ENCODE peak calls at places on chromosomes 5 and 9, in ten cellular contexts. One of them, this sample, is unnamed.

GRCh38 chr5:161391724-161392123 is 154.8 kb downstream of the GABRB2 start:
- DNase-seq in aorta: no peak
- DNase-seq in skeletal muscle cell: no peak
- DNase-seq in kidney: no peak
- DNase-seq in ovary: no peak
- DNase-seq in PC-9: no peak
- DNase-seq in SJSA1: no peak
- DNase-seq in lung: no peak
- DNase-seq in brain microvascular endothelial cell: no peak
- DNase-seq in CD8-positive, alpha-beta memory T cell: no peak
- DNase-seq in this sample: no peak

GRCh38 chr5:145750194-145750593 is 84.9 kb downstream of the PRELID2 start:
- DNase-seq in aorta: no peak
- DNase-seq in skeletal muscle cell: peak
- DNase-seq in kidney: no peak
- DNase-seq in ovary: no peak
- DNase-seq in PC-9: no peak
- DNase-seq in SJSA1: no peak
- DNase-seq in lung: no peak
- DNase-seq in brain microvascular endothelial cell: no peak
- DNase-seq in CD8-positive, alpha-beta memory T cell: no peak
- DNase-seq in this sample: no peak

GRCh38 chr5:72720205-72720604 is 96.3 kb upstream of the TNPO1 start:
- DNase-seq in aorta: no peak
- DNase-seq in skeletal muscle cell: no peak
- DNase-seq in kidney: no peak
- DNase-seq in ovary: no peak
- DNase-seq in PC-9: no peak
- DNase-seq in SJSA1: no peak
- DNase-seq in lung: no peak
- DNase-seq in brain microvascular endothelial cell: no peak
- DNase-seq in CD8-positive, alpha-beta memory T cell: no peak
- DNase-seq in this sample: no peak

GRCh38 chr9:136726631-136727191 is 14.3 kb downstream of the DIPK1B start:
- DNase-seq in aorta: no peak
- DNase-seq in skeletal muscle cell: no peak
- DNase-seq in kidney: no peak
- DNase-seq in ovary: no peak
- DNase-seq in PC-9: peak
- DNase-seq in SJSA1: no peak
- DNase-seq in lung: no peak
- DNase-seq in brain microvascular endothelial cell: peak
- DNase-seq in CD8-positive, alpha-beta memory T cell: peak
- DNase-seq in this sample: peak

GRCh38 chr9:79955300-79955699 is 383.5 kb downstream of the TLE4 start:
- DNase-seq in aorta: no peak
- DNase-seq in skeletal muscle cell: no peak
- DNase-seq in kidney: no peak
- DNase-seq in ovary: no peak
- DNase-seq in PC-9: no peak
- DNase-seq in SJSA1: no peak
- DNase-seq in lung: no peak
- DNase-seq in brain microvascular endothelial cell: no peak
- DNase-seq in CD8-positive, alpha-beta memory T cell: no peak
- DNase-seq in this sample: peak

GRCh38 chr5:14258840-14259239 is 115.7 kb downstream of the TRIO start:
- DNase-seq in aorta: no peak
- DNase-seq in skeletal muscle cell: no peak
- DNase-seq in kidney: no peak
- DNase-seq in ovary: no peak
- DNase-seq in PC-9: no peak
- DNase-seq in SJSA1: no peak
- DNase-seq in lung: no peak
- DNase-seq in brain microvascular endothelial cell: no peak
- DNase-seq in CD8-positive, alpha-beta memory T cell: no peak
- DNase-seq in this sample: no peak

GRCh38 chr5:153974131-153974812 is 64.4 kb downstream of the FAM114A2 start:
- DNase-seq in aorta: no peak
- DNase-seq in skeletal muscle cell: no peak
- DNase-seq in kidney: no peak
- DNase-seq in ovary: peak
- DNase-seq in PC-9: no peak
- DNase-seq in SJSA1: no peak
- DNase-seq in lung: peak
- DNase-seq in brain microvascular endothelial cell: peak
- DNase-seq in CD8-positive, alpha-beta memory T cell: no peak
- DNase-seq in this sample: peak

GRCh38 chr5:134503088-134503936 is 22.2 kb upstream of the JADE2 start:
- DNase-seq in aorta: peak
- DNase-seq in skeletal muscle cell: peak
- DNase-seq in kidney: peak
- DNase-seq in ovary: peak
- DNase-seq in PC-9: peak
- DNase-seq in SJSA1: peak
- DNase-seq in lung: peak
- DNase-seq in brain microvascular endothelial cell: peak
- DNase-seq in CD8-positive, alpha-beta memory T cell: peak
- DNase-seq in this sample: peak

GRCh38 chr9:98185611-98186171 is 6.7 kb downstream of the CORO2A start:
- DNase-seq in aorta: no peak
- DNase-seq in skeletal muscle cell: no peak
- DNase-seq in kidney: no peak
- DNase-seq in ovary: no peak
- DNase-seq in PC-9: no peak
- DNase-seq in SJSA1: no peak
- DNase-seq in lung: no peak
- DNase-seq in brain microvascular endothelial cell: no peak
- DNase-seq in CD8-positive, alpha-beta memory T cell: no peak
- DNase-seq in this sample: no peak

GRCh38 chr5:14231888-14232287 is 88.7 kb downstream of the TRIO start:
- DNase-seq in aorta: no peak
- DNase-seq in skeletal muscle cell: no peak
- DNase-seq in kidney: no peak
- DNase-seq in ovary: no peak
- DNase-seq in PC-9: no peak
- DNase-seq in SJSA1: no peak
- DNase-seq in lung: no peak
- DNase-seq in brain microvascular endothelial cell: no peak
- DNase-seq in CD8-positive, alpha-beta memory T cell: no peak
- DNase-seq in this sample: no peak

GRCh38 chr5:43389679-43390329 is 22.4 kb downstream of the CCL28 start:
- DNase-seq in aorta: peak
- DNase-seq in skeletal muscle cell: peak
- DNase-seq in kidney: no peak
- DNase-seq in ovary: peak
- DNase-seq in PC-9: peak
- DNase-seq in SJSA1: peak
- DNase-seq in lung: peak
- DNase-seq in brain microvascular endothelial cell: peak
- DNase-seq in CD8-positive, alpha-beta memory T cell: peak
- DNase-seq in this sample: peak

GRCh38 chr5:107135391-107135790 is 535.3 kb downstream of the EFNA5 start:
- DNase-seq in aorta: no peak
- DNase-seq in skeletal muscle cell: peak
- DNase-seq in kidney: no peak
- DNase-seq in ovary: no peak
- DNase-seq in PC-9: peak
- DNase-seq in SJSA1: no peak
- DNase-seq in lung: no peak
- DNase-seq in brain microvascular endothelial cell: peak
- DNase-seq in CD8-positive, alpha-beta memory T cell: no peak
- DNase-seq in this sample: no peak

GRCh38 chr5:33816791-33817190 is 75.0 kb downstream of the ADAMTS12 start:
- DNase-seq in aorta: no peak
- DNase-seq in skeletal muscle cell: no peak
- DNase-seq in kidney: no peak
- DNase-seq in ovary: no peak
- DNase-seq in PC-9: no peak
- DNase-seq in SJSA1: no peak
- DNase-seq in lung: no peak
- DNase-seq in brain microvascular endothelial cell: no peak
- DNase-seq in CD8-positive, alpha-beta memory T cell: no peak
- DNase-seq in this sample: no peak

GRCh38 chr9:101365181-101365580 is 19.6 kb downstream of the BAAT start:
- DNase-seq in aorta: no peak
- DNase-seq in skeletal muscle cell: peak
- DNase-seq in kidney: no peak
- DNase-seq in ovary: no peak
- DNase-seq in PC-9: no peak
- DNase-seq in SJSA1: no peak
- DNase-seq in lung: no peak
- DNase-seq in brain microvascular endothelial cell: no peak
- DNase-seq in CD8-positive, alpha-beta memory T cell: no peak
- DNase-seq in this sample: no peak

DNA sequence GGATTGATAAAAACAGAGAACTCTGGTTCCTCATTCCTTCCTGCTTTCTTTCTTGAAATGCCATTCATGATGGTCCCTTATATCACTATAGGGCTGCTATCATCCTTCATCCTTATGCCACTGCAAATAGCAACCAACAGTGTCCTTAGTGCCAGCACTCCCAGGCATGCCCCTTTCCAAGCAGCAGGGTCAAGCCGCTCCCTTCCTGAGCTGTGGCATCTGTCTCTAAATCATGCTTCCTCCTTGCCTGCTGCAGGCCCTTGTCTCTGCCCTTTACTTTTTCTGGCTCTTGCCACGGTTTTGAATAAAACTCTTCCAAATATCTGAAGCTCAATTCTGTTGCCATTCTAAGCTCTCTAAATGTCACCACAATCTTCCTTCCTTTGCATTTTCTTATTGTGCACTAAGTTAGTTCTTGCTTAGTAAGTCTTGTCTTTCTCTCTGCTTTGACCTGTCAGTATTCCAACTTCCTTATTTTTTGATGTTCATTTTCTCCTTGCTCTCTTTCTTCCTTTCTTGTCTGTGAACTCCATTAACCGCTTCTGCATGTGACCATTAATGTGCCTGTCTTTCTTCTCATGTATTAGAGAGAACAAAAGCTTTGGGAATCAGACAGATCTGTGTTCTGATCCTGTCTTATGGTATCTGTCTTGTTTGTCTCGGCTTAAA is 19.9 kb downstream of the TLR4 start:
- DNase-seq in aorta: no peak
- DNase-seq in skeletal muscle cell: no peak
- DNase-seq in kidney: peak
- DNase-seq in ovary: no peak
- DNase-seq in PC-9: no peak
- DNase-seq in SJSA1: no peak
- DNase-seq in lung: no peak
- DNase-seq in brain microvascular endothelial cell: no peak
- DNase-seq in CD8-positive, alpha-beta memory T cell: no peak
- DNase-seq in this sample: no peak
- H3K4me3 ChIP-seq in aorta: no peak
- H3K4me3 ChIP-seq in skeletal muscle cell: no peak
- H3K4me3 ChIP-seq in kidney: no peak
- H3K4me3 ChIP-seq in ovary: no peak
- H3K4me3 ChIP-seq in PC-9: no peak
- H3K4me3 ChIP-seq in SJSA1: no peak
- H3K4me3 ChIP-seq in lung: no peak
- H3K4me3 ChIP-seq in brain microvascular endothelial cell: no peak
- H3K4me3 ChIP-seq in CD8-positive, alpha-beta memory T cell: no peak
- H3K4me3 ChIP-seq in this sample: no peak

GRCh38 chr9:109329274-109330258 is 8.7 kb upstream of the EPB41L4B start:
- DNase-seq in aorta: peak
- DNase-seq in skeletal muscle cell: peak
- DNase-seq in kidney: peak
- DNase-seq in ovary: peak
- DNase-seq in PC-9: peak
- DNase-seq in SJSA1: peak
- DNase-seq in lung: peak
- DNase-seq in brain microvascular endothelial cell: no peak
- DNase-seq in CD8-positive, alpha-beta memory T cell: no peak
- DNase-seq in this sample: no peak
- H3K4me3 ChIP-seq in aorta: no peak
- H3K4me3 ChIP-seq in skeletal muscle cell: no peak
- H3K4me3 ChIP-seq in kidney: no peak
- H3K4me3 ChIP-seq in ovary: no peak
- H3K4me3 ChIP-seq in PC-9: peak
- H3K4me3 ChIP-seq in SJSA1: no peak
- H3K4me3 ChIP-seq in lung: no peak
- H3K4me3 ChIP-seq in brain microvascular endothelial cell: no peak
- H3K4me3 ChIP-seq in CD8-positive, alpha-beta memory T cell: no peak
- H3K4me3 ChIP-seq in this sample: no peak

DNA sequence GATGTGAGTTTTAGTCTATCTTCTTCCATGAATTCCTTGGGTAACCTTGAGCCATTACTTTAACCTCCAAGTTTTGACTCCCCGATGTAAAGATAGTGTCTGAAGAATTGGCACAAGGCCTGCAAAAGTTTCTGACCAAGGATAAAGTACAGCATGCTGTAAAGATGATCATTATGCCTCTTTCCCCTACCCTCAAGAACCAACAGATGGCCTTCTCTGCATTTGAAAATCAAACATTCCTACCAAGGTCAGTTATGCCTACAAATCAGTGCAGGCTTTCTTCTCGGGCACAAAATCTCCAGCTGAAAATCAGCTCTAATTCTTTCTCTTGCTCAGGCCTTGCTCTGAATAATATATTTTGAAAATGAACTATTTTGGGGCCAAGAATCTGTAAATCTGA is 59.8 kb downstream of the PPP2R2B start:
- DNase-seq in aorta: no peak
- DNase-seq in skeletal muscle cell: no peak
- DNase-seq in kidney: no peak
- DNase-seq in ovary: no peak
- DNase-seq in PC-9: no peak
- DNase-seq in SJSA1: no peak
- DNase-seq in lung: no peak
- DNase-seq in brain microvascular endothelial cell: no peak
- DNase-seq in CD8-positive, alpha-beta memory T cell: no peak
- DNase-seq in this sample: no peak
- H3K4me3 ChIP-seq in aorta: no peak
- H3K4me3 ChIP-seq in skeletal muscle cell: no peak
- H3K4me3 ChIP-seq in kidney: no peak
- H3K4me3 ChIP-seq in ovary: no peak
- H3K4me3 ChIP-seq in PC-9: no peak
- H3K4me3 ChIP-seq in SJSA1: no peak
- H3K4me3 ChIP-seq in lung: no peak
- H3K4me3 ChIP-seq in brain microvascular endothelial cell: no peak
- H3K4me3 ChIP-seq in CD8-positive, alpha-beta memory T cell: no peak
- H3K4me3 ChIP-seq in this sample: no peak

DNA sequence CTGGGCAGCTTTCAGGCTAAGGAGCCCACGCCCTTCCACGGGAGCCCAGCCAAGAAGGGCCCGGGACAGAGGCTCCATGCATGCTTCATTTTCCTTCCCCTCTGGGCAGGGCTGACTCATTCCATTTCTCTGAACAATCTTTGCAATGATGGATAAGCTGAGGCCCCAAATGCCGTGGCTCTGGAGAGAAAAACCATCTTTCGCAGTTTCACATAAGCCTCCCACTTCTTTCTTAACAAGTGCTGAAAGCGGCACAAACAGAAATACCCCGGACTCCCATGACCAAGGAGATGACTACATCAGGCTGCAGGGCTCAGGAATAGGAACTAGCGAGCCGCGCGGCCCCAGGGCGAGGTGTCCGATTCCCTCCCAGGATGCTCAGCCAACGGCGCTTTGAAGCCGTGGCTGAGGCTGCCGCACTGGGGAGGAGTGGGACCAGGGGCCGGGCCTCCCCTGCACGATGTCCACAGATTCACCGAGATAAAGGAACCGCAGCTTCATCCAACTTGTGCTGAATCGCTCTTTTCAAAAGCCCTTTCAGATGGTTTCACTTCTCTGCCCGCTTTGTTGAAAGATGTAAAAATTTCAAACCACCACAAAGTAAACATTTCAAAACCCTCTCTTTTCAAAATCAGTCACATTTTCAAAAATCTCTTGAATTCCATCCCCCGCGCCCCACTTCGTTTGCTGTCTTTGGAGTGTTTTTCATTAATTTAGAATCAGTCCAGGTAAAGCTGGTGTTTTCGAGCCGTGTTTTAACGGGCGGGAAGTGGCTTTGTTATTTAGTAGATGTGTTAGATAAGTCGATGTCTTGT is 96.6 kb upstream of the LMX1B start:
- DNase-seq in aorta: peak
- DNase-seq in skeletal muscle cell: peak
- DNase-seq in kidney: peak
- DNase-seq in ovary: no peak
- DNase-seq in PC-9: peak
- DNase-seq in SJSA1: no peak
- DNase-seq in lung: peak
- DNase-seq in brain microvascular endothelial cell: peak
- DNase-seq in CD8-positive, alpha-beta memory T cell: no peak
- DNase-seq in this sample: no peak
- H3K4me3 ChIP-seq in aorta: peak
- H3K4me3 ChIP-seq in skeletal muscle cell: peak
- H3K4me3 ChIP-seq in kidney: peak
- H3K4me3 ChIP-seq in ovary: peak
- H3K4me3 ChIP-seq in PC-9: peak
- H3K4me3 ChIP-seq in SJSA1: peak
- H3K4me3 ChIP-seq in lung: no peak
- H3K4me3 ChIP-seq in brain microvascular endothelial cell: peak
- H3K4me3 ChIP-seq in CD8-positive, alpha-beta memory T cell: peak
- H3K4me3 ChIP-seq in this sample: peak

This sample was measured in Jurkat, Clone E6-1.